ENCODE peak calls at places on chromosomes 11 and 22, in seven cellular contexts. One of them, this sample, is unnamed.

GRCh38 chr22:25111579-25112517 is 87.8 kb upstream of the CRYBB3 start:
- DNase-seq in GM12865: no peak
- DNase-seq in HFFc6: no peak
- DNase-seq in kidney: peak; percentile 86
- DNase-seq in IMR-90: no peak
- DNase-seq in body of pancreas: peak; percentile 71
- DNase-seq in cardiac fibroblast: no peak
- DNase-seq in this sample: no peak

GRCh38 chr11:124070906-124071621 is 29.9 kb upstream of the OR10G7 start:
- DNase-seq in GM12865: peak; percentile 86
- DNase-seq in HFFc6: peak; percentile 63
- DNase-seq in kidney: peak; percentile 82
- DNase-seq in IMR-90: peak; percentile 78
- DNase-seq in body of pancreas: peak; percentile 66
- DNase-seq in cardiac fibroblast: peak; percentile 91
- DNase-seq in this sample: peak; percentile 50

GRCh38 chr11:61162092-61162935 is 1.1 kb upstream of the VPS37C start:
- DNase-seq in GM12865: peak; percentile 87
- DNase-seq in HFFc6: peak; percentile 38
- DNase-seq in kidney: no peak
- DNase-seq in IMR-90: peak; percentile 44
- DNase-seq in body of pancreas: peak; percentile 75
- DNase-seq in cardiac fibroblast: peak; percentile 64
- DNase-seq in this sample: no peak

GRCh38 chr11:118618991-118619375 is 11.6 kb downstream of the PHLDB1 start:
- DNase-seq in GM12865: no peak
- DNase-seq in HFFc6: peak; percentile 70
- DNase-seq in kidney: peak; percentile 63
- DNase-seq in IMR-90: peak; percentile 78
- DNase-seq in body of pancreas: peak; percentile 27
- DNase-seq in cardiac fibroblast: peak; percentile 83
- DNase-seq in this sample: no peak

GRCh38 chr11:16767137-16767536 is 28.7 kb downstream of the C11orf58 start:
- DNase-seq in GM12865: no peak
- DNase-seq in HFFc6: no peak
- DNase-seq in kidney: no peak
- DNase-seq in IMR-90: no peak
- DNase-seq in body of pancreas: no peak
- DNase-seq in cardiac fibroblast: no peak
- DNase-seq in this sample: no peak

GRCh38 chr22:46295277-46295971 is 1.2 kb upstream of the GTSE1 start:
- DNase-seq in GM12865: no peak
- DNase-seq in HFFc6: no peak
- DNase-seq in kidney: no peak
- DNase-seq in IMR-90: no peak
- DNase-seq in body of pancreas: no peak
- DNase-seq in cardiac fibroblast: no peak
- DNase-seq in this sample: no peak

GRCh38 chr11:124602751-124603150 is 8.5 kb upstream of the PANX3 start:
- DNase-seq in GM12865: no peak
- DNase-seq in HFFc6: no peak
- DNase-seq in kidney: no peak
- DNase-seq in IMR-90: no peak
- DNase-seq in body of pancreas: no peak
- DNase-seq in cardiac fibroblast: peak; percentile 7
- DNase-seq in this sample: no peak

GRCh38 chr11:59188954-59189353 is 17.0 kb downstream of the DTX4 start:
- DNase-seq in GM12865: no peak
- DNase-seq in HFFc6: no peak
- DNase-seq in kidney: no peak
- DNase-seq in IMR-90: no peak
- DNase-seq in body of pancreas: no peak
- DNase-seq in cardiac fibroblast: no peak
- DNase-seq in this sample: no peak

GRCh38 chr11:93031386-93031785 is 61.9 kb downstream of the MTNR1B start:
- DNase-seq in GM12865: no peak
- DNase-seq in HFFc6: no peak
- DNase-seq in kidney: no peak
- DNase-seq in IMR-90: peak; percentile 82
- DNase-seq in body of pancreas: no peak
- DNase-seq in cardiac fibroblast: peak; percentile 56
- DNase-seq in this sample: no peak

GRCh38 chr11:45804806-45805304 is at the start of gene SLC35C1:
- DNase-seq in GM12865: peak; percentile 97
- DNase-seq in HFFc6: peak; percentile 91
- DNase-seq in kidney: peak; percentile 99
- DNase-seq in IMR-90: peak; percentile 90
- DNase-seq in body of pancreas: peak; percentile 98
- DNase-seq in cardiac fibroblast: peak; percentile 95
- DNase-seq in this sample: peak; percentile 95

GRCh38 chr22:48089601-48090331 is 1327.3 kb downstream of the TBC1D22A start:
- DNase-seq in GM12865: no peak
- DNase-seq in HFFc6: no peak
- DNase-seq in kidney: peak; percentile 88
- DNase-seq in IMR-90: no peak
- DNase-seq in body of pancreas: no peak
- DNase-seq in cardiac fibroblast: peak; percentile 4
- DNase-seq in this sample: no peak

GRCh38 chr11:47143322-47143721 is 33.4 kb downstream of the ARFGAP2 start:
- DNase-seq in GM12865: no peak
- DNase-seq in HFFc6: peak; percentile 82
- DNase-seq in kidney: no peak
- DNase-seq in IMR-90: peak; percentile 97
- DNase-seq in body of pancreas: peak; percentile 47
- DNase-seq in cardiac fibroblast: peak; percentile 78
- DNase-seq in this sample: no peak

GRCh38 chr11:122215244-122215992 is 99.4 kb upstream of the BLID start:
- DNase-seq in GM12865: peak; percentile 60
- DNase-seq in HFFc6: peak; percentile 96
- DNase-seq in kidney: peak; percentile 91
- DNase-seq in IMR-90: peak; percentile 99
- DNase-seq in body of pancreas: peak; percentile 69
- DNase-seq in cardiac fibroblast: peak; percentile 97
- DNase-seq in this sample: no peak

GRCh38 chr11:111557425-111558111 is 17.0 kb downstream of the LAYN start:
- DNase-seq in GM12865: no peak
- DNase-seq in HFFc6: peak; percentile 99
- DNase-seq in kidney: no peak
- DNase-seq in IMR-90: peak; percentile 99
- DNase-seq in body of pancreas: no peak
- DNase-seq in cardiac fibroblast: peak; percentile 96
- DNase-seq in this sample: no peak

GRCh38 chr11:105244157-105244820 is 104.7 kb upstream of the CARD18 start:
- DNase-seq in GM12865: no peak
- DNase-seq in HFFc6: peak; percentile 91
- DNase-seq in kidney: no peak
- DNase-seq in IMR-90: peak; percentile 98
- DNase-seq in body of pancreas: peak; percentile 49
- DNase-seq in cardiac fibroblast: peak; percentile 97
- DNase-seq in this sample: no peak

GRCh38 chr11:83449338-83449913 is 163.3 kb upstream of the CCDC90B start:
- DNase-seq in GM12865: peak; percentile 39
- DNase-seq in HFFc6: no peak
- DNase-seq in kidney: no peak
- DNase-seq in IMR-90: no peak
- DNase-seq in body of pancreas: no peak
- DNase-seq in cardiac fibroblast: no peak
- DNase-seq in this sample: no peak

GRCh38 chr11:12900496-12900895 is 108.6 kb upstream of the RASSF10 start:
- DNase-seq in GM12865: no peak
- DNase-seq in HFFc6: peak; percentile 98
- DNase-seq in kidney: no peak
- DNase-seq in IMR-90: peak; percentile 94
- DNase-seq in body of pancreas: peak; percentile 36
- DNase-seq in cardiac fibroblast: peak; percentile 97
- DNase-seq in this sample: no peak

GRCh38 chr22:37273126-37273845 is 9.0 kb upstream of the CYTH4 start:
- DNase-seq in GM12865: peak; percentile 45
- DNase-seq in HFFc6: peak; percentile 59
- DNase-seq in kidney: no peak
- DNase-seq in IMR-90: peak; percentile 79
- DNase-seq in body of pancreas: no peak
- DNase-seq in cardiac fibroblast: peak; percentile 72
- DNase-seq in this sample: no peak

GRCh38 chr11:114358711-114359110 is 41.6 kb downstream of the C11orf71 start:
- DNase-seq in GM12865: no peak
- DNase-seq in HFFc6: no peak
- DNase-seq in kidney: no peak
- DNase-seq in IMR-90: peak; percentile 27
- DNase-seq in body of pancreas: peak; percentile 11
- DNase-seq in cardiac fibroblast: peak; percentile 49
- DNase-seq in this sample: no peak

GRCh38 chr11:12433571-12434061 is 56.2 kb downstream of the PARVA start:
- DNase-seq in GM12865: no peak
- DNase-seq in HFFc6: peak; percentile 79
- DNase-seq in kidney: no peak
- DNase-seq in IMR-90: peak; percentile 98
- DNase-seq in body of pancreas: no peak
- DNase-seq in cardiac fibroblast: peak; percentile 64
- DNase-seq in this sample: no peak

GRCh38 chr22:26448334-26448733 is 19.3 kb downstream of the ASPHD2 start:
- DNase-seq in GM12865: no peak
- DNase-seq in HFFc6: no peak
- DNase-seq in kidney: no peak
- DNase-seq in IMR-90: no peak
- DNase-seq in body of pancreas: no peak
- DNase-seq in cardiac fibroblast: no peak
- DNase-seq in this sample: no peak

GRCh38 chr11:75499423-75500305 is 26.1 kb downstream of the GDPD5 start:
- DNase-seq in GM12865: no peak
- DNase-seq in HFFc6: peak; percentile 95
- DNase-seq in kidney: no peak
- DNase-seq in IMR-90: peak; percentile 95
- DNase-seq in body of pancreas: peak; percentile 49
- DNase-seq in cardiac fibroblast: peak; percentile 95
- DNase-seq in this sample: no peak

GRCh38 chr11:13487661-13488030 is 8.2 kb downstream of the PTH start:
- DNase-seq in GM12865: peak; percentile 47
- DNase-seq in HFFc6: no peak
- DNase-seq in kidney: no peak
- DNase-seq in IMR-90: peak; percentile 3
- DNase-seq in body of pancreas: peak; percentile 40
- DNase-seq in cardiac fibroblast: peak; percentile 27
- DNase-seq in this sample: no peak

GRCh38 chr22:22025320-22026156 is 43.0 kb upstream of the TOP3B start:
- DNase-seq in GM12865: peak; percentile 69
- DNase-seq in HFFc6: no peak
- DNase-seq in kidney: no peak
- DNase-seq in IMR-90: no peak
- DNase-seq in body of pancreas: no peak
- DNase-seq in cardiac fibroblast: no peak
- DNase-seq in this sample: no peak

GRCh38 chr22:46025973-46026906 is 49.3 kb upstream of the WNT7B start:
- DNase-seq in GM12865: no peak
- DNase-seq in HFFc6: no peak
- DNase-seq in kidney: peak; percentile 59
- DNase-seq in IMR-90: no peak
- DNase-seq in body of pancreas: no peak
- DNase-seq in cardiac fibroblast: no peak
- DNase-seq in this sample: no peak

GRCh38 chr11:70088735-70089250 is 10.7 kb downstream of the ANO1 start:
- DNase-seq in GM12865: no peak
- DNase-seq in HFFc6: no peak
- DNase-seq in kidney: no peak
- DNase-seq in IMR-90: no peak
- DNase-seq in body of pancreas: no peak
- DNase-seq in cardiac fibroblast: no peak
- DNase-seq in this sample: no peak

GRCh38 chr11:68471360-68472340 is 11.1 kb downstream of the PPP6R3 start:
- DNase-seq in GM12865: peak; percentile 13
- DNase-seq in HFFc6: no peak
- DNase-seq in kidney: peak; percentile 46
- DNase-seq in IMR-90: peak; percentile 29
- DNase-seq in body of pancreas: peak; percentile 37
- DNase-seq in cardiac fibroblast: peak; percentile 85
- DNase-seq in this sample: no peak
- TF ChIP-seq CTCF in GM12865: no peak
- TF ChIP-seq CTCF in HFFc6: no peak
- TF ChIP-seq CTCF in kidney: no peak
- TF ChIP-seq CTCF in IMR-90: no peak
- TF ChIP-seq CTCF in body of pancreas: no peak
- TF ChIP-seq CTCF in cardiac fibroblast: no peak
- TF ChIP-seq CTCF in this sample: no peak

GRCh38 chr11:598005-598680 is 17.6 kb downstream of the IRF7 start:
- DNase-seq in GM12865: no peak
- DNase-seq in HFFc6: no peak
- DNase-seq in kidney: no peak
- DNase-seq in IMR-90: no peak
- DNase-seq in body of pancreas: no peak
- DNase-seq in cardiac fibroblast: no peak
- DNase-seq in this sample: no peak

GRCh38 chr11:596374-596773 is 19.4 kb downstream of the IRF7 start:
- DNase-seq in GM12865: no peak
- DNase-seq in HFFc6: no peak
- DNase-seq in kidney: no peak
- DNase-seq in IMR-90: no peak
- DNase-seq in body of pancreas: no peak
- DNase-seq in cardiac fibroblast: no peak
- DNase-seq in this sample: no peak

GRCh38 chr11:593347-593746 is 17.1 kb downstream of the PHRF1 start:
- DNase-seq in GM12865: no peak
- DNase-seq in HFFc6: no peak
- DNase-seq in kidney: no peak
- DNase-seq in IMR-90: no peak
- DNase-seq in body of pancreas: no peak
- DNase-seq in cardiac fibroblast: no peak
- DNase-seq in this sample: no peak

GRCh38 chr11:595400-595799 is 19.1 kb downstream of the PHRF1 start:
- DNase-seq in GM12865: no peak
- DNase-seq in HFFc6: no peak
- DNase-seq in kidney: no peak
- DNase-seq in IMR-90: no peak
- DNase-seq in body of pancreas: no peak
- DNase-seq in cardiac fibroblast: no peak
- DNase-seq in this sample: no peak

GRCh38 chr11:597166-597725 is 18.5 kb downstream of the IRF7 start:
- DNase-seq in GM12865: no peak
- DNase-seq in HFFc6: no peak
- DNase-seq in kidney: no peak
- DNase-seq in IMR-90: no peak
- DNase-seq in body of pancreas: no peak
- DNase-seq in cardiac fibroblast: no peak
- DNase-seq in this sample: no peak
- TF ChIP-seq CTCF in GM12865: peak; percentile 10
- TF ChIP-seq CTCF in HFFc6: peak; percentile 31
- TF ChIP-seq CTCF in kidney: no peak
- TF ChIP-seq CTCF in IMR-90: no peak
- TF ChIP-seq CTCF in body of pancreas: no peak
- TF ChIP-seq CTCF in cardiac fibroblast: peak; percentile 5
- TF ChIP-seq CTCF in this sample: no peak

GRCh38 chr11:10298342-10298741 is 4.3 kb upstream of the SBF2 start:
- DNase-seq in GM12865: peak; percentile 92
- DNase-seq in HFFc6: peak; percentile 93
- DNase-seq in kidney: no peak
- DNase-seq in IMR-90: peak; percentile 98
- DNase-seq in body of pancreas: no peak
- DNase-seq in cardiac fibroblast: peak; percentile 77
- DNase-seq in this sample: no peak
- TF ChIP-seq CTCF in GM12865: peak; percentile 40
- TF ChIP-seq CTCF in HFFc6: peak; percentile 74
- TF ChIP-seq CTCF in kidney: no peak
- TF ChIP-seq CTCF in IMR-90: peak; percentile 48
- TF ChIP-seq CTCF in body of pancreas: no peak
- TF ChIP-seq CTCF in cardiac fibroblast: peak; percentile 7
- TF ChIP-seq CTCF in this sample: no peak

GRCh38 chr11:65637794-65638317 is at the start of gene SIPA1:
- DNase-seq in GM12865: peak; percentile 82
- DNase-seq in HFFc6: peak; percentile 94
- DNase-seq in kidney: peak; percentile 93
- DNase-seq in IMR-90: peak; percentile 93
- DNase-seq in body of pancreas: peak; percentile 86
- DNase-seq in cardiac fibroblast: peak; percentile 91
- DNase-seq in this sample: peak; percentile 86
- TF ChIP-seq CTCF in GM12865: peak; percentile 13
- TF ChIP-seq CTCF in HFFc6: peak; percentile 74
- TF ChIP-seq CTCF in kidney: peak; percentile 40
- TF ChIP-seq CTCF in IMR-90: peak; percentile 65
- TF ChIP-seq CTCF in body of pancreas: peak; percentile 31
- TF ChIP-seq CTCF in cardiac fibroblast: peak; percentile 67
- TF ChIP-seq CTCF in this sample: peak; percentile 20